ENCODE peak calls at places on chromosomes 12 and 14, in four cellular contexts. One of them, this sample, is unnamed.

GRCh38 chr12:89236237-89236636 is 116.1 kb downstream of the DUSP6 start:
- DNase-seq in kidney glomerular epithelial cell: no peak
- DNase-seq in iPS DF 19.7: no peak
- DNase-seq in AML-193: no peak
- DNase-seq in this sample: no peak

GRCh38 chr12:13390381-13390856 is 193.9 kb downstream of the EMP1 start:
- DNase-seq in kidney glomerular epithelial cell: peak; percentile 18
- DNase-seq in iPS DF 19.7: no peak
- DNase-seq in AML-193: no peak
- DNase-seq in this sample: no peak

GRCh38 chr12:50530532-50530931 is 25.7 kb downstream of the DIP2B start:
- DNase-seq in kidney glomerular epithelial cell: no peak
- DNase-seq in iPS DF 19.7: no peak
- DNase-seq in AML-193: no peak
- DNase-seq in this sample: no peak

GRCh38 chr12:3041558-3042164 is 35.5 kb upstream of the TSPAN9 start:
- DNase-seq in kidney glomerular epithelial cell: peak; percentile 74
- DNase-seq in iPS DF 19.7: peak; percentile 42
- DNase-seq in AML-193: peak; percentile 76
- DNase-seq in this sample: peak; percentile 55

GRCh38 chr12:113961921-113962710 is 4.0 kb downstream of the RBM19 start:
- DNase-seq in kidney glomerular epithelial cell: no peak
- DNase-seq in iPS DF 19.7: no peak
- DNase-seq in AML-193: peak; percentile 75
- DNase-seq in this sample: peak; percentile 76

GRCh38 chr14:72609205-72609916 is 284.5 kb downstream of the DPF3 start:
- DNase-seq in kidney glomerular epithelial cell: no peak
- DNase-seq in iPS DF 19.7: no peak
- DNase-seq in AML-193: no peak
- DNase-seq in this sample: no peak

GRCh38 chr14:93481758-93482157 is 51.0 kb downstream of the UNC79 start:
- DNase-seq in kidney glomerular epithelial cell: no peak
- DNase-seq in iPS DF 19.7: no peak
- DNase-seq in AML-193: no peak
- DNase-seq in this sample: no peak

GRCh38 chr12:126547905-126548304 is 1482.7 kb downstream of the AACS start:
- DNase-seq in kidney glomerular epithelial cell: no peak
- DNase-seq in iPS DF 19.7: no peak
- DNase-seq in AML-193: no peak
- DNase-seq in this sample: no peak

GRCh38 chr12:13288501-13288900 is 92.0 kb downstream of the EMP1 start:
- DNase-seq in kidney glomerular epithelial cell: no peak
- DNase-seq in iPS DF 19.7: no peak
- DNase-seq in AML-193: no peak
- DNase-seq in this sample: no peak

GRCh38 chr12:88909510-88909909 is 329.2 kb upstream of the KITLG start:
- DNase-seq in kidney glomerular epithelial cell: no peak
- DNase-seq in iPS DF 19.7: no peak
- DNase-seq in AML-193: no peak
- DNase-seq in this sample: no peak

GRCh38 chr12:101230547-101230946 is 20.5 kb upstream of the SLC5A8 start:
- DNase-seq in kidney glomerular epithelial cell: peak; percentile 87
- DNase-seq in iPS DF 19.7: no peak
- DNase-seq in AML-193: no peak
- DNase-seq in this sample: no peak

GRCh38 chr12:90280564-90281058 is 572.0 kb upstream of the ATP2B1 start:
- DNase-seq in kidney glomerular epithelial cell: no peak
- DNase-seq in iPS DF 19.7: no peak
- DNase-seq in AML-193: no peak
- DNase-seq in this sample: no peak

GRCh38 chr14:56211124-56211523 is 92.9 kb downstream of the PELI2 start:
- DNase-seq in kidney glomerular epithelial cell: no peak
- DNase-seq in iPS DF 19.7: no peak
- DNase-seq in AML-193: no peak
- DNase-seq in this sample: no peak